ENCODE peak calls at places on chromosomes 3 and 15, in seven cellular contexts. A, Y, L, T, D, K and S are unnamed samples. For H3K27me3, the result is how much of the 10 kb centered on the place peaks cover.

GRCh38 chr15:84702961-84703482 is 12.9 kb downstream of the SEC11A start:
- DNase-seq in A (no peak), Y (peak), L (no peak), T (no peak), D (peak), K (no peak), S (peak)

GRCh38 chr15:48634934-48635333 is 10.6 kb downstream of the FBN1 start:
- DNase-seq in A (no peak), Y (no peak), L (no peak), T (no peak), D (no peak), K (no peak), S (no peak)

GRCh38 chr3:101677436-101678286 is 729 bp upstream of the ZBTB11 start:
- DNase-seq in A (peak), Y (no peak), L (no peak), T (no peak), D (no peak), K (no peak), S (no peak)

GRCh38 chr3:125957674-125958510 is 11.1 kb upstream of the ROPN1B start:
- DNase-seq in A (peak), Y (no peak), L (peak), T (no peak), D (no peak), K (no peak), S (no peak)

GRCh38 chr15:49881866-49882265 is 237.2 kb downstream of the ATP8B4 start:
- DNase-seq in A (no peak), Y (no peak), L (no peak), T (no peak), D (no peak), K (no peak), S (no peak)

GRCh38 chr15:31843426-31844055 is 186.8 kb upstream of the CHRNA7 start:
- DNase-seq in A (no peak), Y (no peak), L (peak), T (no peak), D (no peak), K (no peak), S (no peak)

GRCh38 chr3:100535610-100535943 is 43.2 kb downstream of the TMEM45A start:
- DNase-seq in A (no peak), Y (no peak), L (no peak), T (no peak), D (no peak), K (no peak), S (no peak)

GRCh38 chr3:128274837-128275236 is 121.6 kb downstream of the EEFSEC start:
- DNase-seq in A (no peak), Y (no peak), L (no peak), T (no peak), D (no peak), K (no peak), S (no peak)

GRCh38 chr15:58585668-58586461 is 154.1 kb downstream of the LIPC start:
- DNase-seq in A (no peak), Y (no peak), L (no peak), T (no peak), D (no peak), K (no peak), S (no peak)

GRCh38 chr3:62604301-62604700 is 231.0 kb upstream of the FEZF2 start:
- DNase-seq in A (no peak), Y (no peak), L (no peak), T (no peak), D (no peak), K (no peak), S (no peak)

GRCh38 chr3:170523248-170523647 is 62.6 kb downstream of the SLC7A14 start:
- DNase-seq in A (no peak), Y (no peak), L (no peak), T (no peak), D (no peak), K (no peak), S (no peak)

GRCh38 chr3:131553495-131554247 is 50.9 kb upstream of the MRPL3 start:
- DNase-seq in A (no peak), Y (no peak), L (no peak), T (no peak), D (no peak), K (no peak), S (no peak)

GRCh38 chr3:98814799-98815450 is 51.8 kb downstream of the ST3GAL6 start:
- DNase-seq in A (no peak), Y (no peak), L (no peak), T (no peak), D (no peak), K (no peak), S (no peak)

GRCh38 chr3:194586839-194587238 is 46.4 kb downstream of the TMEM44 start:
- DNase-seq in A (no peak), Y (no peak), L (no peak), T (no peak), D (no peak), K (no peak), S (no peak)

GRCh38 chr3:11055496-11055895 is 62.9 kb downstream of the SLC6A1 start:
- DNase-seq in A (no peak), Y (no peak), L (no peak), T (no peak), D (no peak), K (no peak), S (no peak)

GRCh38 chr3:52528596-52529375 is 4.9 kb downstream of the NT5DC2 start:
- DNase-seq in A (no peak), Y (no peak), L (no peak), T (no peak), D (peak), K (no peak), S (no peak)

GRCh38 chr3:135908225-135908624 is 57.3 kb upstream of the PPP2R3A start:
- DNase-seq in A (peak), Y (peak), L (peak), T (peak), D (no peak), K (no peak), S (no peak)

GRCh38 chr3:183300996-183301562 is 48.0 kb downstream of the B3GNT5 start:
- DNase-seq in A (no peak), Y (no peak), L (no peak), T (no peak), D (no peak), K (no peak), S (no peak)

GRCh38 chr3:149581681-149582349 is 76.0 kb downstream of the WWTR1 start:
- DNase-seq in A (no peak), Y (peak), L (no peak), T (peak), D (no peak), K (no peak), S (no peak)

GRCh38 chr3:152352559-152352958 is 83.8 kb downstream of the MBNL1 start:
- DNase-seq in A (peak), Y (no peak), L (no peak), T (no peak), D (no peak), K (no peak), S (no peak)

GRCh38 chr3:166453472-166453871 is 616.2 kb upstream of the BCHE start:
- DNase-seq in A (no peak), Y (no peak), L (no peak), T (no peak), D (no peak), K (no peak), S (no peak)

GRCh38 chr3:194577985-194578905 is 55.0 kb downstream of the TMEM44 start:
- DNase-seq in A (no peak), Y (no peak), L (no peak), T (peak), D (peak), K (no peak), S (no peak)

GRCh38 chr3:14265246-14265962 is 86.8 kb downstream of the LSM3 start:
- DNase-seq in A (no peak), Y (no peak), L (no peak), T (no peak), D (no peak), K (no peak), S (no peak)

GRCh38 chr3:34001990-34002389 is 203.6 kb downstream of the PDCD6IP start:
- DNase-seq in A (no peak), Y (no peak), L (no peak), T (no peak), D (no peak), K (no peak), S (no peak)

GRCh38 chr15:78682693-78683410 is 41.8 kb upstream of the CHRNB4 start:
- DNase-seq in A (no peak), Y (no peak), L (no peak), T (no peak), D (no peak), K (no peak), S (no peak)

GRCh38 chr15:67118808-67119207 is 53.4 kb downstream of the SMAD3 start:
- DNase-seq in A (no peak), Y (no peak), L (no peak), T (no peak), D (no peak), K (no peak), S (no peak)

GRCh38 chr15:67119238-67119846 is 53.9 kb downstream of the SMAD3 start:
- DNase-seq in A (no peak), Y (no peak), L (no peak), T (no peak), D (no peak), K (no peak), S (no peak)

GRCh38 chr15:67120009-67120838 is 54.8 kb downstream of the SMAD3 start:
- DNase-seq in A (no peak), Y (no peak), L (no peak), T (no peak), D (no peak), K (no peak), S (no peak)

GRCh38 chr15:67121725-67122600 is 56.6 kb downstream of the SMAD3 start:
- DNase-seq in A (no peak), Y (no peak), L (no peak), T (no peak), D (no peak), K (no peak), S (no peak)

GRCh38 chr15:67120839-67121540 is 55.6 kb downstream of the SMAD3 start:
- DNase-seq in A (no peak), Y (peak), L (peak), T (no peak), D (peak), K (no peak), S (peak)
- TF ChIP-seq POLR2AphosphoS5 in A (no peak), Y (peak), L (peak), T (peak), D (peak), K (no peak), S (peak)

GRCh38 chr3:147365196-147366115 is 40.9 kb downstream of the ZIC4 start:
- DNase-seq in A (no peak), Y (no peak), L (peak), T (no peak), D (no peak), K (no peak), S (no peak)
- H3K27me3 ChIP-seq in A (half or more), Y (half or more), L (half or more), T (under half), D (half or more), K (half or more), S (half or more)

GRCh38 chr15:65766422-65767263 is 25.4 kb downstream of the DENND4A start:
- DNase-seq in A (no peak), Y (no peak), L (no peak), T (no peak), D (no peak), K (no peak), S (no peak)
- TF ChIP-seq POLR2AphosphoS5 in A (no peak), Y (no peak), L (no peak), T (no peak), D (peak), K (no peak), S (no peak)

GRCh38 chr15:89359471-89360293 is 25.1 kb upstream of the POLG start:
- DNase-seq in A (peak), Y (no peak), L (no peak), T (no peak), D (no peak), K (no peak), S (no peak)
- H3K27me3 ChIP-seq in A (half or more), Y (half or more), L (half or more), T (under half), D (half or more), K (half or more), S (under half)

GRCh38 chr3:188584958-188585689 is 431.2 kb downstream of the LPP start:
- DNase-seq in A (peak), Y (no peak), L (no peak), T (no peak), D (no peak), K (no peak), S (no peak)

GRCh38 chr3:188581791-188582190 is 427.8 kb downstream of the LPP start:
- DNase-seq in A (no peak), Y (no peak), L (no peak), T (no peak), D (no peak), K (no peak), S (no peak)

GRCh38 chr3:188584162-188584529 is 430.2 kb downstream of the LPP start:
- DNase-seq in A (peak), Y (no peak), L (no peak), T (no peak), D (no peak), K (no peak), S (no peak)

GRCh38 chr3:188581365-188581764 is 427.4 kb downstream of the LPP start:
- DNase-seq in A (no peak), Y (no peak), L (no peak), T (no peak), D (no peak), K (no peak), S (no peak)

DNA sequence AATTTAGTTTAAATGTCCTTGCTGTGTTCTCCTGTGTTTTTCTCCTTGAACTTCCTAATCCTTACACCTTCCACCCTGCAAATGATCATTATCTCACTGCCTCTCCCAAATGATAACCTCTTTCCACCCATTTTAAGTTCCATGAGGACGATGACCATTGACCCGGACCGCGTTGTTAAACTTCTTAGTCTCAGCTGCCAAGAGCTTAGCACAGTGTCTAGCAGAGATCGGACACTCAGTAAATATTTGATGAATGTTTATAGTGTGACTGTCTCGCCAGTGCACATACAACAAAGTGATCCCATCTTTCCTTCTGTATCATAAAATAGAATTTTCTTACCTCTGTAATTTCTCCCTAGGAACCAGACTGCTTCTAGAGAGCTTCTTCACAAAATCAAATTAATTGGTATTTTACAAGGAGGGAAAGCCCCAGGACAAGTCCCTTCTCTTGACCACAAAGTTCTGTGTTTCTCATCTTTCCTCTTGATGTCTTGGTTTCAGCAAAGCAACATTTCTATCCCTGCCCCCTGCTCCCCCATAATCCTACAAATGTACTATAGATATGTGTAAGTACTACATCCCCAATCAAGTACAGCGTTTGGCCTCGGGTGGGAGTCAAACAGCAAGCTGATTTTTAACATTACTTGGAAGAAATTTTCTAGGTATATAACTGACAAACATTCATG is 429.7 kb downstream of the LPP start:
- DNase-seq in A (no peak), Y (no peak), L (no peak), T (no peak), D (peak), K (no peak), S (no peak)
- TF ChIP-seq POLR2AphosphoS5 in A (no peak), Y (no peak), L (no peak), T (no peak), D (peak), K (no peak), S (no peak)

GRCh38 chr3:120636790-120637401 is 40.8 kb downstream of the NDUFB4 start:
- DNase-seq in A (no peak), Y (no peak), L (no peak), T (no peak), D (no peak), K (no peak), S (no peak)
- H3K27me3 ChIP-seq in A (under half), Y (under half), L (under half), T (under half), D (under half), K (under half), S (under half)

GRCh38 chr15:42891569-42891968 is 29.0 kb downstream of the TTBK2 start:
- DNase-seq in A (no peak), Y (no peak), L (no peak), T (no peak), D (no peak), K (no peak), S (no peak)

DNA sequence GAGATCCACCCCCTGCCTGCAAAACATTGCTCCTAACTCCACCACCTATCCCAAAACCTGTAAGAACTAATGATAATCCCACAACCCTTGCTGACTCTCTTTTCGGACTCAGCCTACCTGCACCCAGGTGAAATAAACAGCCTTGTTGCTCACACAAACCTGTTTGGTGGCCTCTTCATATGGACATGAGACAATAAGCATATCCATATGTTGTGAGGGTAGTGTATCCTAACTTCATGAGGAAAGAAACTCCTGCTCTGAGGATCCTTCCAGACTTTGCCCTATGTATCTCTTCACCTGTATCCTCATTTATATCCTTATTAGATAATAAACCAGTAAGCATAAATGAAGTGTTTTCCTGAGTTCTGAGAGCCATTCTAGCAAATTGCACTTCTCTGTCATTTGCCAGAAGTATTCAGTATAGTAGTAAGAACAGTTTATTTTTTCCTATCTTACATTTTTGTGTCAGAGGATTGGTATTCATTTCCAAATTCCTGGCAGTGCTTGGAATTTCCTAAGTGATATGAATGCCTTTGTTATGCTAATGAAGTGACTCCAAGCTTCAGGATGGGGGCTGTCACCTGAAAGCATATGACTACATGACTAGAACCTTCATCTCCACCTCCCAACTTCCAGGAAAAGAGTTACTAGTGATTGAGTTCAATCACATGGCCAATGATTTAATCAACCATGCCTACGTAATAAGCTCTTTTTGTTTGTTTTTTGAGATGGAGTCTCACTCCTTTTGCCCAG is 30.2 kb downstream of the TTBK2 start:
- DNase-seq in A (peak), Y (no peak), L (no peak), T (no peak), D (no peak), K (peak), S (no peak)
- TF ChIP-seq POLR2AphosphoS5 in A (no peak), Y (no peak), L (no peak), T (no peak), D (no peak), K (no peak), S (no peak)

GRCh38 chr3:127208483-127209100 is 15.7 kb downstream of the PRR23E start:
- DNase-seq in A (no peak), Y (no peak), L (peak), T (no peak), D (no peak), K (no peak), S (peak)
- H3K27me3 ChIP-seq in A (under half), Y (under half), L (under half), T (under half), D (under half), K (under half), S (under half)

DNA sequence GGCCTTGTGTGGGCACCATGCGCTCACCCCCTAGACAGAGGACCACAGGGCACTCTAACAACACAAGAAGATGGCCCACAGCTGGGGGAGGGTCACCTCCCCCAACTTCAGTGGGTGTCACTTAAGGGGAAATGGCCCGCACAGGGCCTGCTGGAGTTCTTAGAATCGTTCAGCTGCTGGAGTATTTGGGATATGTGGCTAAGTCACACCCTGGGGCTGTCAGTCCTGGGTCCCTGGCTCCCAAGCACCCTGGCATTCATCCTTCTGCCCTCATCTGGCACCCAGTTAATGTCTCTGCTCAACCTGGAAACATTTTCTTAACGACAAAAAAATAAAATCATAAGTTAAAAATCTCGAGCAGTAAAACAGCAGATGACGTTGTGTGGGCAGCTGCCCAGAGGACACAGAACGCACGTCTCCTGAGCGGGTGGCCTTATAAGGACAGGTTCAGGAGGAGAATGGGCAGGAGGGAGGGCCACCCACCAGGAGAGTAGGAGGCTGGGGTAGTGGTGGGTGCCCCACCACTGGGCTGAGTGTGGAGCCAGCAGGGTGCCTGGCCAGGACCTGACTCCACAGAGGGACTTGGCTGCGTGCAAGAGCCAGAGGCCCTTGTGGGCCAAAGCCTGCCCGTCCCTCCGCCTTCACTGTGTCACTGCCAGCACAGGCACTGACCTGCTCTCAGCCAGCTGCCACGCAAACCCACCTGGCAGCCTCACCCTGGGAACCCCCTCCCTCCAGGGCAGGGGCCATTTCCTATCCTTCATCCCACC is 11.5 kb downstream of the KBTBD13 start:
- DNase-seq in A (no peak), Y (peak), L (peak), T (no peak), D (peak), K (no peak), S (no peak)
- TF ChIP-seq POLR2AphosphoS5 in A (no peak), Y (peak), L (peak), T (no peak), D (peak), K (no peak), S (no peak)